ENCODE peak calls at places on chromosome 7, in nine cellular contexts. One of them, this sample, is unnamed.

GRCh38 chr7:4689668-4690067 is 7.6 kb downstream of the FOXK1 start:
- DNase-seq in heart right ventricle: no peak
- DNase-seq in fibroblast of pulmonary artery: no peak
- DNase-seq in ovary: no peak
- DNase-seq in IMR-90: no peak
- DNase-seq in Panc1: no peak
- DNase-seq in Calu3: no peak
- DNase-seq in cardiac fibroblast: no peak
- DNase-seq in Peyer's patch: no peak
- DNase-seq in this sample: no peak

GRCh38 chr7:1952781-1953180 is 280.0 kb downstream of the MAD1L1 start:
- DNase-seq in heart right ventricle: no peak
- DNase-seq in fibroblast of pulmonary artery: no peak
- DNase-seq in ovary: no peak
- DNase-seq in IMR-90: no peak
- DNase-seq in Panc1: no peak
- DNase-seq in Calu3: no peak
- DNase-seq in cardiac fibroblast: no peak
- DNase-seq in Peyer's patch: no peak
- DNase-seq in this sample: no peak

GRCh38 chr7:108846471-108846870 is 276.8 kb downstream of the DNAJB9 start:
- DNase-seq in heart right ventricle: no peak
- DNase-seq in fibroblast of pulmonary artery: no peak
- DNase-seq in ovary: no peak
- DNase-seq in IMR-90: no peak
- DNase-seq in Panc1: no peak
- DNase-seq in Calu3: no peak
- DNase-seq in cardiac fibroblast: no peak
- DNase-seq in Peyer's patch: no peak
- DNase-seq in this sample: no peak

GRCh38 chr7:143416565-143417149 is 8.0 kb upstream of the EPHA1 start:
- DNase-seq in heart right ventricle: no peak
- DNase-seq in fibroblast of pulmonary artery: peak
- DNase-seq in ovary: no peak
- DNase-seq in IMR-90: peak
- DNase-seq in Panc1: no peak
- DNase-seq in Calu3: peak
- DNase-seq in cardiac fibroblast: peak
- DNase-seq in Peyer's patch: no peak
- DNase-seq in this sample: no peak

GRCh38 chr7:22697897-22698645 is 28.9 kb upstream of the IL6 start:
- DNase-seq in heart right ventricle: no peak
- DNase-seq in fibroblast of pulmonary artery: no peak
- DNase-seq in ovary: no peak
- DNase-seq in IMR-90: no peak
- DNase-seq in Panc1: no peak
- DNase-seq in Calu3: no peak
- DNase-seq in cardiac fibroblast: no peak
- DNase-seq in Peyer's patch: peak
- DNase-seq in this sample: no peak

GRCh38 chr7:1012392-1013095 is 29.6 kb downstream of the CYP2W1 start:
- DNase-seq in heart right ventricle: no peak
- DNase-seq in fibroblast of pulmonary artery: no peak
- DNase-seq in ovary: no peak
- DNase-seq in IMR-90: no peak
- DNase-seq in Panc1: no peak
- DNase-seq in Calu3: no peak
- DNase-seq in cardiac fibroblast: no peak
- DNase-seq in Peyer's patch: no peak
- DNase-seq in this sample: no peak

GRCh38 chr7:105024734-105025133 is 10.7 kb downstream of the KMT2E start:
- DNase-seq in heart right ventricle: no peak
- DNase-seq in fibroblast of pulmonary artery: peak
- DNase-seq in ovary: no peak
- DNase-seq in IMR-90: peak
- DNase-seq in Panc1: no peak
- DNase-seq in Calu3: no peak
- DNase-seq in cardiac fibroblast: peak
- DNase-seq in Peyer's patch: no peak
- DNase-seq in this sample: no peak

GRCh38 chr7:44608916-44609648 is 2.7 kb downstream of the OGDH start:
- DNase-seq in heart right ventricle: no peak
- DNase-seq in fibroblast of pulmonary artery: peak
- DNase-seq in ovary: no peak
- DNase-seq in IMR-90: no peak
- DNase-seq in Panc1: no peak
- DNase-seq in Calu3: no peak
- DNase-seq in cardiac fibroblast: no peak
- DNase-seq in Peyer's patch: no peak
- DNase-seq in this sample: no peak

GRCh38 chr7:27142562-27143021 is 889 bp downstream of the HOXA5 start:
- DNase-seq in heart right ventricle: no peak
- DNase-seq in fibroblast of pulmonary artery: no peak
- DNase-seq in ovary: no peak
- DNase-seq in IMR-90: no peak
- DNase-seq in Panc1: no peak
- DNase-seq in Calu3: no peak
- DNase-seq in cardiac fibroblast: no peak
- DNase-seq in Peyer's patch: peak
- DNase-seq in this sample: no peak

GRCh38 chr7:7265057-7265456 is 82.7 kb downstream of the C1GALT1 start:
- DNase-seq in heart right ventricle: no peak
- DNase-seq in fibroblast of pulmonary artery: peak
- DNase-seq in ovary: no peak
- DNase-seq in IMR-90: peak
- DNase-seq in Panc1: no peak
- DNase-seq in Calu3: no peak
- DNase-seq in cardiac fibroblast: peak
- DNase-seq in Peyer's patch: no peak
- DNase-seq in this sample: no peak

GRCh38 chr7:129041929-129042200 is 13.0 kb downstream of the TNPO3 start:
- DNase-seq in heart right ventricle: no peak
- DNase-seq in fibroblast of pulmonary artery: no peak
- DNase-seq in ovary: no peak
- DNase-seq in IMR-90: no peak
- DNase-seq in Panc1: no peak
- DNase-seq in Calu3: no peak
- DNase-seq in cardiac fibroblast: no peak
- DNase-seq in Peyer's patch: no peak
- DNase-seq in this sample: no peak

GRCh38 chr7:33714208-33714607 is 191.1 kb upstream of the BMPER start:
- DNase-seq in heart right ventricle: no peak
- DNase-seq in fibroblast of pulmonary artery: no peak
- DNase-seq in ovary: no peak
- DNase-seq in IMR-90: no peak
- DNase-seq in Panc1: no peak
- DNase-seq in Calu3: no peak
- DNase-seq in cardiac fibroblast: no peak
- DNase-seq in Peyer's patch: no peak
- DNase-seq in this sample: no peak

GRCh38 chr7:1236831-1237701 is 4.4 kb downstream of the UNCX start:
- DNase-seq in heart right ventricle: no peak
- DNase-seq in fibroblast of pulmonary artery: no peak
- DNase-seq in ovary: no peak
- DNase-seq in IMR-90: no peak
- DNase-seq in Panc1: no peak
- DNase-seq in Calu3: no peak
- DNase-seq in cardiac fibroblast: no peak
- DNase-seq in Peyer's patch: no peak
- DNase-seq in this sample: no peak

GRCh38 chr7:31236868-31237267 is 103.7 kb downstream of the NEUROD6 start:
- DNase-seq in heart right ventricle: no peak
- DNase-seq in fibroblast of pulmonary artery: no peak
- DNase-seq in ovary: no peak
- DNase-seq in IMR-90: no peak
- DNase-seq in Panc1: no peak
- DNase-seq in Calu3: no peak
- DNase-seq in cardiac fibroblast: no peak
- DNase-seq in Peyer's patch: no peak
- DNase-seq in this sample: no peak

GRCh38 chr7:77799078-77799964 is 748 bp downstream of the PHTF2 start:
- DNase-seq in heart right ventricle: peak
- DNase-seq in fibroblast of pulmonary artery: peak
- DNase-seq in ovary: peak
- DNase-seq in IMR-90: peak
- DNase-seq in Panc1: no peak
- DNase-seq in Calu3: peak
- DNase-seq in cardiac fibroblast: peak
- DNase-seq in Peyer's patch: peak
- DNase-seq in this sample: peak

GRCh38 chr7:82039621-82040020 is 269.8 kb upstream of the HGF start:
- DNase-seq in heart right ventricle: no peak
- DNase-seq in fibroblast of pulmonary artery: peak
- DNase-seq in ovary: no peak
- DNase-seq in IMR-90: no peak
- DNase-seq in Panc1: no peak
- DNase-seq in Calu3: no peak
- DNase-seq in cardiac fibroblast: peak
- DNase-seq in Peyer's patch: no peak
- DNase-seq in this sample: no peak

DNA sequence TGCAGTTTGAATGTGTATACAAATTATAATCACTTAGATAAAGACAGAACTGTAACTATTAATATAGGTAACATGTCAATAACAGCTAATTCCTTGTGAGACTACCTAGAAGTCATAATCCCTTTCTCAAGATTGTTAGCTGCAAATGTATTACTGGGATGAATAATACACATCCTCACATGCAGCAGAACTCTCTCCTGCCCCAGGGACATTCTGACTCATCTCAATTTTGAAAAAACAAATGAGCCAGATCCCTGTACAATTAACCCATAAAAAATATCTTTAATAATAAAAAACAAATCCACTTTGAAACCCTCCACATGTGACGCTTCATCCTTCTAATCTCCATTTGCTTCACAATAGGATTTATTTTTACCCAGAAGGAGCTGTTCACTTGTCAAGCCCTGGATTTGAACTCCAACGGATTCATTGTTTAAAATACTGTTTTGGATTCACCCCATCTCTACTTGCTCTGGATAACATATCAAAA is 428.4 kb upstream of the TEX47 start:
- DNase-seq in heart right ventricle: no peak
- DNase-seq in fibroblast of pulmonary artery: no peak
- DNase-seq in ovary: no peak
- DNase-seq in IMR-90: no peak
- DNase-seq in Panc1: no peak
- DNase-seq in Calu3: no peak
- DNase-seq in cardiac fibroblast: no peak
- DNase-seq in Peyer's patch: no peak
- DNase-seq in this sample: no peak
- TF ChIP-seq CTCF in heart right ventricle: no peak
- TF ChIP-seq CTCF in fibroblast of pulmonary artery: no peak
- TF ChIP-seq CTCF in ovary: no peak
- TF ChIP-seq CTCF in IMR-90: no peak
- TF ChIP-seq CTCF in Panc1: no peak
- TF ChIP-seq CTCF in Calu3: no peak
- TF ChIP-seq CTCF in cardiac fibroblast: no peak
- TF ChIP-seq CTCF in Peyer's patch: no peak
- TF ChIP-seq CTCF in this sample: no peak

DNA sequence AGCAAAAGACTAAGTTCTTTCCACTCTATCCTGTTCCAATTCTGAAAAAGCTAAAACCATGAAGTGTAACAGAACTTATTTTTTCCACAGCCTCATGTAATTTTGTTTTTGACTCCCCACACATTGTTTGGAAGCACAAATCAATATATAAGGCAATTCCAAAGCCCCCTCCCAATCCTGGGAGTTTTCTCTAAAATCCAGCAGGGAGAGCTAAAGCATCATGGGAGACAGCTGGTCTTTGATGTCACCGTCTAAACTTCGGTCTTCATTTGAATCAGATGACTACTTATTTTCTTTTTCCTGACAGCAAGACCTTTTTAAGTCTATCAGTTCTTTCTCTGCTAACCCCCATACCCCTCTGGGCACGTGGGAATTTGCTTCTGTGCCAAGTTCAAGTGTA is 33.3 kb upstream of the PON1 start:
- DNase-seq in heart right ventricle: no peak
- DNase-seq in fibroblast of pulmonary artery: peak
- DNase-seq in ovary: no peak
- DNase-seq in IMR-90: no peak
- DNase-seq in Panc1: no peak
- DNase-seq in Calu3: no peak
- DNase-seq in cardiac fibroblast: no peak
- DNase-seq in Peyer's patch: no peak
- DNase-seq in this sample: no peak
- TF ChIP-seq CTCF in heart right ventricle: no peak
- TF ChIP-seq CTCF in fibroblast of pulmonary artery: peak
- TF ChIP-seq CTCF in ovary: no peak
- TF ChIP-seq CTCF in IMR-90: peak
- TF ChIP-seq CTCF in Panc1: no peak
- TF ChIP-seq CTCF in Calu3: no peak
- TF ChIP-seq CTCF in cardiac fibroblast: no peak
- TF ChIP-seq CTCF in Peyer's patch: no peak
- TF ChIP-seq CTCF in this sample: no peak

GRCh38 chr7:121503730-121504129 is 107.6 kb upstream of the FAM3C start:
- DNase-seq in heart right ventricle: no peak
- DNase-seq in fibroblast of pulmonary artery: no peak
- DNase-seq in ovary: no peak
- DNase-seq in IMR-90: no peak
- DNase-seq in Panc1: no peak
- DNase-seq in Calu3: no peak
- DNase-seq in cardiac fibroblast: no peak
- DNase-seq in Peyer's patch: no peak
- DNase-seq in this sample: no peak

GRCh38 chr7:121505540-121506182 is 109.6 kb upstream of the FAM3C start:
- DNase-seq in heart right ventricle: no peak
- DNase-seq in fibroblast of pulmonary artery: no peak
- DNase-seq in ovary: no peak
- DNase-seq in IMR-90: no peak
- DNase-seq in Panc1: no peak
- DNase-seq in Calu3: no peak
- DNase-seq in cardiac fibroblast: no peak
- DNase-seq in Peyer's patch: no peak
- DNase-seq in this sample: no peak

GRCh38 chr7:121504478-121504877 is 108.4 kb upstream of the FAM3C start:
- DNase-seq in heart right ventricle: no peak
- DNase-seq in fibroblast of pulmonary artery: peak
- DNase-seq in ovary: no peak
- DNase-seq in IMR-90: peak
- DNase-seq in Panc1: no peak
- DNase-seq in Calu3: no peak
- DNase-seq in cardiac fibroblast: peak
- DNase-seq in Peyer's patch: no peak
- DNase-seq in this sample: no peak

GRCh38 chr7:121503039-121503438 is 106.9 kb upstream of the FAM3C start:
- DNase-seq in heart right ventricle: no peak
- DNase-seq in fibroblast of pulmonary artery: no peak
- DNase-seq in ovary: no peak
- DNase-seq in IMR-90: no peak
- DNase-seq in Panc1: no peak
- DNase-seq in Calu3: no peak
- DNase-seq in cardiac fibroblast: no peak
- DNase-seq in Peyer's patch: no peak
- DNase-seq in this sample: no peak

GRCh38 chr7:121505021-121505420 is 108.9 kb upstream of the FAM3C start:
- DNase-seq in heart right ventricle: no peak
- DNase-seq in fibroblast of pulmonary artery: peak
- DNase-seq in ovary: no peak
- DNase-seq in IMR-90: peak
- DNase-seq in Panc1: no peak
- DNase-seq in Calu3: no peak
- DNase-seq in cardiac fibroblast: peak
- DNase-seq in Peyer's patch: no peak
- DNase-seq in this sample: no peak
- TF ChIP-seq CTCF in heart right ventricle: no peak
- TF ChIP-seq CTCF in fibroblast of pulmonary artery: no peak
- TF ChIP-seq CTCF in ovary: no peak
- TF ChIP-seq CTCF in IMR-90: no peak
- TF ChIP-seq CTCF in Panc1: no peak
- TF ChIP-seq CTCF in Calu3: no peak
- TF ChIP-seq CTCF in cardiac fibroblast: no peak
- TF ChIP-seq CTCF in Peyer's patch: no peak
- TF ChIP-seq CTCF in this sample: no peak

GRCh38 chr7:20783716-20784310 is 2.9 kb downstream of the SP8 start:
- DNase-seq in heart right ventricle: no peak
- DNase-seq in fibroblast of pulmonary artery: no peak
- DNase-seq in ovary: no peak
- DNase-seq in IMR-90: no peak
- DNase-seq in Panc1: no peak
- DNase-seq in Calu3: peak
- DNase-seq in cardiac fibroblast: no peak
- DNase-seq in Peyer's patch: no peak
- DNase-seq in this sample: no peak
- TF ChIP-seq CTCF in heart right ventricle: no peak
- TF ChIP-seq CTCF in fibroblast of pulmonary artery: no peak
- TF ChIP-seq CTCF in ovary: no peak
- TF ChIP-seq CTCF in IMR-90: no peak
- TF ChIP-seq CTCF in Panc1: no peak
- TF ChIP-seq CTCF in Calu3: peak
- TF ChIP-seq CTCF in cardiac fibroblast: no peak
- TF ChIP-seq CTCF in Peyer's patch: no peak
- TF ChIP-seq CTCF in this sample: no peak